ENCODE peak calls at places on chromosomes 7 and 10, in four cellular contexts. G is SK-N-SH, T is K562, H is H1. C is an unnamed sample.

GRCh38 chr10:24727811-24728210 is 4.1 kb upstream of the ARHGAP21 start:
- DNase-seq in G (no peak), T (peak), H (no peak), C (no peak)

GRCh38 chr7:1368682-1369571 is 90.3 kb downstream of the MICALL2 start:
- DNase-seq in G (peak), T (peak), H (peak), C (no peak)

GRCh38 chr10:119090968-119091367 is 10.4 kb upstream of the EIF3A start:
- DNase-seq in G (no peak), T (peak), H (no peak), C (no peak)

GRCh38 chr10:90458054-90458453 is 399.8 kb downstream of the HTR7 start:
- DNase-seq in G (no peak), T (no peak), H (no peak), C (no peak)

GRCh38 chr10:58582045-58582444 is 69.4 kb downstream of the BICC1 start:
- DNase-seq in G (no peak), T (no peak), H (no peak), C (no peak)

GRCh38 chr7:157464111-157464970 is 127.5 kb downstream of the DNAJB6 start:
- DNase-seq in G (peak), T (no peak), H (peak), C (no peak)

GRCh38 chr7:96786261-96786997 is 76.8 kb upstream of the SEM1 start:
- DNase-seq in G (peak), T (no peak), H (peak), C (no peak)

GRCh38 chr10:7121154-7121797 is 289.6 kb downstream of the SFMBT2 start:
- DNase-seq in G (peak), T (peak), H (peak), C (no peak)

GRCh38 chr7:66256281-66256680 is 51.1 kb downstream of the TPST1 start:
- DNase-seq in G (no peak), T (no peak), H (no peak), C (no peak)

GRCh38 chr7:2845193-2845592 is 1.1 kb upstream of the GNA12 start:
- DNase-seq in G (no peak), T (no peak), H (no peak), C (no peak)
- H3K4me3 ChIP-seq in G (no peak), T (no peak), H (no peak), C (peak)

GRCh38 chr10:100811261-100811660 is 65.9 kb downstream of the PAX2 start:
- DNase-seq in G (no peak), T (no peak), H (no peak), C (no peak)
- TF ChIP-seq JUND in G (no peak), T (no peak), H (no peak), C (no peak)

GRCh38 chr10:53387546-53387945 is 615.0 kb upstream of the MBL2 start:
- DNase-seq in G (no peak), T (no peak), H (no peak), C (no peak)
- TF ChIP-seq NRF1 in G (no peak), T (no peak), H (no peak), C (no peak)

DNA sequence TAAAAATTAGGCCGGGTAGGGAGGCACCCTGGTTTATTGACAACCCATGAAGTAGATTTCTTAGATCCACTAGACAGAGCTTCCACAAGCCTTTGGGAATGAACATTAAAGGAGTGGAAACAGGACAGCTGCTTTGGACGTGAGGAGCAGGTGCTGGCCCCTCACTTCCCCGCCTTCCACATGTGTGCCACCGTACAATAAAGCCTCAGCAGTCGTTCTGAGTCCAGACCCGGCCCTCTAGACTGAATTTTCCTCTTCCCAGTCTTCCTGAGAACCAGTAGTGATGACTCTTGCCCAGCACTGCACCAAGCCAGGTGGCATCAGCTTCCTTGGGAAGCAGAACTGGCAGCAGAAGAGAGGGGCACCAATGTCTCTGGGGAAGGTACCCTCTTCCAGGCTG is 282.4 kb downstream of the CELF2 start:
- DNase-seq in G (no peak), T (no peak), H (no peak), C (no peak)
- H3K4me3 ChIP-seq in G (no peak), T (no peak), H (no peak), C (no peak)

GRCh38 chr10:125370578-125370977 is 210.2 kb upstream of the CTBP2 start:
- DNase-seq in G (no peak), T (peak), H (peak), C (no peak)

GRCh38 chr10:125377368-125377767 is 217.0 kb upstream of the CTBP2 start:
- DNase-seq in G (no peak), T (no peak), H (no peak), C (no peak)

GRCh38 chr10:125379592-125379991 is 219.2 kb upstream of the CTBP2 start:
- DNase-seq in G (no peak), T (no peak), H (no peak), C (no peak)

GRCh38 chr10:125373546-125373945 is 213.2 kb upstream of the CTBP2 start:
- DNase-seq in G (no peak), T (no peak), H (no peak), C (no peak)

GRCh38 chr10:125375210-125375609 is 214.8 kb upstream of the CTBP2 start:
- DNase-seq in G (no peak), T (no peak), H (no peak), C (no peak)
- TF ChIP-seq JUND in G (no peak), T (no peak), H (no peak), C (no peak)

GRCh38 chr10:73772280-73773151 is 9.3 kb upstream of the CHCHD1 start:
- DNase-seq in G (peak), T (peak), H (peak), C (peak)
- TF ChIP-seq NRF1 in G (peak), T (no peak), H (no peak), C (peak)

DNA sequence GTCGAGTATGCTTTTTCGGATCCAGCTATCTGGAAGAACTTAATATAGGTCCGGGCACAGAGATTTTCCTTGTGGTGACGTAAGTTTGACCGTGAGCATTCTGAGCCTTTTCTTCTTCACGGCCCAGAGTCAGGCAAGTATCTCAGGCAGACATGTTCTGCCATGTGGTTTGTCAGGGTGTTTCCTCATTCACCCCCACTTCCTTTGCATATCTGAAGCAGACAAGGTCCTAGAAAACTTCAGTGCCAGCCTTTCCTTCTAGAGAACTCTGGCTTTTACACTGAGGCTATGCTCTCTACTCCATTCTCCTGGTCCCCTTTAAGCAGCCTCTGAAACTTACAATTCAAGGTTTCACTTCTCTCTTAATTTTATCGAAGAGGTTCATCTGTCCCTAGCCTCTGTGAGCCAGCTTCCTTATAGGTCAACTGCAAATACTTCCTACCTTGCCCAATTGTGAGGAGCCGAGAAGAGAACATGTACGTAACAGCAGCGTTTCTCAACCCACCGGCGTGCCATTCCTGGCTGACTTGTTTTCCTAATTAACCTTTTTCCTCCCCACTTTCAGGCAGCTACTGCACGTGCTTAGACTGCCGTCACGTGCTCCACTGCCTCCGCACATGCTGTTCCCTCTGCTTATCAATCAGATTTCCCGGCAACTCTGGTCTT is 47.3 kb downstream of the CDCA7L start:
- DNase-seq in G (no peak), T (no peak), H (no peak), C (peak)
- H3K4me3 ChIP-seq in G (no peak), T (no peak), H (no peak), C (peak)

GRCh38 chr7:40167291-40167690 is 32.5 kb downstream of the SUGCT start:
- DNase-seq in G (no peak), T (no peak), H (no peak), C (no peak)
- TF ChIP-seq JUND in G (no peak), T (no peak), H (no peak), C (no peak)

C was measured in GM12878.